ENCODE peak calls at places on chromosomes 7 and 10, in six cellular contexts. One of them, this sample, is unnamed.
A peak's percentile ranks its signal among the peaks of the same experiment; 100 is the strongest.

GRCh38 chr7:1123721-1124120 is 35.8 kb downstream of the GPER1 start:
- DNase-seq in neural progenitor cell: peak; percentile 89
- DNase-seq in NCI-H345: no peak
- DNase-seq in iris pigment epithelial cell: peak; percentile 67
- DNase-seq in ACHN: no peak
- DNase-seq in T-cell: no peak
- DNase-seq in this sample: peak; percentile 92

GRCh38 chr10:104333728-104334373 is 4.4 kb downstream of the ITPRIP start:
- DNase-seq in ACHN: no peak
- DNase-seq in neural progenitor cell: no peak
- DNase-seq in NCI-H345: peak; percentile 65
- DNase-seq in T-cell: no peak
- DNase-seq in iris pigment epithelial cell: no peak
- DNase-seq in this sample: no peak

GRCh38 chr10:101630420-101630920 is 42.3 kb downstream of the DPCD start:
- DNase-seq in neural progenitor cell: peak; percentile 48
- DNase-seq in ACHN: no peak
- DNase-seq in T-cell: no peak
- DNase-seq in iris pigment epithelial cell: no peak
- DNase-seq in NCI-H345: no peak
- DNase-seq in this sample: peak; percentile 72

GRCh38 chr10:72277340-72277995 is 3.7 kb downstream of the DDIT4 start:
- DNase-seq in T-cell: no peak
- DNase-seq in neural progenitor cell: no peak
- DNase-seq in NCI-H345: no peak
- DNase-seq in iris pigment epithelial cell: peak; percentile 53
- DNase-seq in ACHN: peak; percentile 35
- DNase-seq in this sample: no peak

GRCh38 chr7:134528749-134529148 is 1.4 kb downstream of the AKR1B10 start:
- DNase-seq in NCI-H345: no peak
- DNase-seq in ACHN: no peak
- DNase-seq in T-cell: no peak
- DNase-seq in iris pigment epithelial cell: no peak
- DNase-seq in neural progenitor cell: no peak
- DNase-seq in this sample: no peak

GRCh38 chr7:33750177-33750576 is 155.2 kb upstream of the BMPER start:
- DNase-seq in ACHN: no peak
- DNase-seq in iris pigment epithelial cell: peak; percentile 39
- DNase-seq in neural progenitor cell: no peak
- DNase-seq in T-cell: no peak
- DNase-seq in NCI-H345: no peak
- DNase-seq in this sample: no peak

GRCh38 chr10:125551247-125551646 is 131.7 kb downstream of the TEX36 start:
- DNase-seq in NCI-H345: no peak
- DNase-seq in iris pigment epithelial cell: no peak
- DNase-seq in T-cell: no peak
- DNase-seq in ACHN: no peak
- DNase-seq in neural progenitor cell: no peak
- DNase-seq in this sample: no peak

GRCh38 chr7:128160296-128160695 is 80.8 kb upstream of the LEP start:
- DNase-seq in neural progenitor cell: no peak
- DNase-seq in ACHN: no peak
- DNase-seq in T-cell: no peak
- DNase-seq in iris pigment epithelial cell: no peak
- DNase-seq in NCI-H345: no peak
- DNase-seq in this sample: no peak

GRCh38 chr10:106111241-106111640 is 1053.3 kb downstream of the SORCS1 start:
- DNase-seq in ACHN: no peak
- DNase-seq in iris pigment epithelial cell: peak; percentile 66
- DNase-seq in T-cell: no peak
- DNase-seq in neural progenitor cell: no peak
- DNase-seq in NCI-H345: no peak
- DNase-seq in this sample: no peak

GRCh38 chr10:21402606-21403083 is 122.8 kb downstream of the SKIDA1 start:
- DNase-seq in ACHN: peak; percentile 16
- DNase-seq in neural progenitor cell: no peak
- DNase-seq in NCI-H345: peak; percentile 30
- DNase-seq in iris pigment epithelial cell: peak; percentile 17
- DNase-seq in T-cell: no peak
- DNase-seq in this sample: no peak

This sample was measured in mesendoderm.